ENCODE peak calls at places on chromosomes 12 and 14, in six cellular contexts. S is PC-3, D is GM23338, W is ascending aorta, A is thoracic aorta, Z is uterus. H is an unnamed sample.

GRCh38 chr12:123131291-123131831 is 19.5 kb downstream of the PITPNM2 start:
- DNase-seq in S (no peak), W (no peak), D (no peak), A (no peak), Z (no peak), H (no peak)

GRCh38 chr12:72271741-72272661 is at the start of gene TRHDE:
- DNase-seq in D (peak), S (peak), Z (peak), A (no peak), W (no peak), H (no peak)

GRCh38 chr12:132206093-132206434 is 61.8 kb downstream of the NOC4L start:
- DNase-seq in D (no peak), Z (no peak), A (no peak), S (no peak), W (no peak), H (no peak)

GRCh38 chr12:85784096-85784720 is 52.0 kb downstream of the RASSF9 start:
- DNase-seq in W (no peak), D (no peak), S (peak), Z (no peak), A (no peak), H (no peak)

GRCh38 chr12:64744422-64745258 is 14.6 kb downstream of the GNS start:
- DNase-seq in S (peak), Z (no peak), A (no peak), W (no peak), D (no peak), H (no peak)

GRCh38 chr14:22973217-22974032 is 8.9 kb downstream of the AJUBA start:
- DNase-seq in A (no peak), D (peak), W (no peak), Z (peak), S (peak), H (no peak)

GRCh38 chr12:65362231-65362630 is 83.7 kb downstream of the MSRB3 start:
- DNase-seq in A (no peak), W (no peak), Z (no peak), S (no peak), D (no peak), H (no peak)

GRCh38 chr12:7460375-7461259 is 16.7 kb upstream of the CD163L1 start:
- DNase-seq in S (peak), D (peak), Z (no peak), A (no peak), W (no peak), H (peak)

GRCh38 chr12:108689314-108690190 is 41.8 kb downstream of the CORO1C start:
- DNase-seq in A (no peak), S (no peak), W (no peak), D (no peak), Z (no peak), H (no peak)

GRCh38 chr12:127143020-127143419 is 1124.0 kb upstream of the TMEM132C start:
- DNase-seq in A (no peak), S (no peak), Z (no peak), W (no peak), D (peak), H (no peak)

GRCh38 chr12:104011265-104011664 is 38.7 kb downstream of the GLT8D2 start:
- DNase-seq in W (no peak), Z (no peak), S (peak), A (no peak), D (no peak), H (peak)

GRCh38 chr12:22459872-22460490 is 84.4 kb downstream of the C2CD5 start:
- DNase-seq in S (peak), D (peak), W (no peak), A (no peak), Z (no peak), H (no peak)

GRCh38 chr12:27852742-27853141 is 72.7 kb upstream of the MANSC4 start:
- DNase-seq in W (no peak), A (no peak), D (no peak), Z (no peak), S (no peak), H (no peak)

GRCh38 chr12:103771466-103771865 is 69.6 kb downstream of the NT5DC3 start:
- DNase-seq in S (peak), W (no peak), D (peak), Z (peak), A (no peak), H (no peak)

GRCh38 chr12:28340261-28340660 is 150.0 kb downstream of the CCDC91 start:
- DNase-seq in S (no peak), D (no peak), Z (no peak), A (no peak), W (no peak), H (no peak)

GRCh38 chr14:76918176-76918750 is 92.1 kb downstream of the LRRC74A start:
- DNase-seq in A (peak), Z (peak), D (no peak), W (no peak), S (no peak), H (peak)

GRCh38 chr14:84657866-84658385 is 872.0 kb upstream of the FLRT2 start:
- DNase-seq in D (no peak), S (no peak), W (no peak), A (no peak), Z (no peak), H (no peak)

GRCh38 chr14:31159682-31160296 is 47.8 kb downstream of the HECTD1 start:
- DNase-seq in Z (peak), A (no peak), W (no peak), D (no peak), S (peak), H (no peak)

GRCh38 chr12:13595536-13596450 is 385.6 kb downstream of the GRIN2B start:
- DNase-seq in S (no peak), Z (no peak), W (no peak), A (no peak), D (peak), H (no peak)

GRCh38 chr12:119544780-119545625 is 48.6 kb upstream of the TMEM233 start:
- DNase-seq in W (no peak), Z (peak), S (peak), A (peak), D (peak), H (peak)

DNA sequence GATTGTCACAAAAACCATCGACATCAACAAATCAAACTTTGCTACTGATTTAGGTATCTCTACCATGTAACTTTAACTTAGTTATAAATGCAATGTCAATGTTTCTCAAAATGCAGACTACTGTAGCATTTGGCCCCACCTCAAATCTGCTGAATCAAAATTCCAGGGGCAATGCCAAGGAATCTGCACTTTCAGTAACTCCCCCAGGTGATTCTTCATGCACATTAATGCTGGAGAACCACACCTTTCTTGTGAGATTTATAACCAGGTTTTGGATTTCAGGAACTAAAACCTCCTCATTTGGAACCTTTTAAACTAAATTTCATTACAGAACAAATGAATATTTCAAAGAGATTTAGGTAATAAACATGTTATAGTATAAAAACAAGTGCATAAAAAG is 4.9 kb downstream of the ATP2B1 start:
- DNase-seq in W (no peak), Z (no peak), A (no peak), D (no peak), S (peak), H (no peak)
- H3K4me3 ChIP-seq in W (no peak), Z (no peak), A (no peak), D (no peak), S (peak), H (no peak)

GRCh38 chr12:49807991-49808580 is 20.1 kb downstream of the NCKAP5L start:
- DNase-seq in A (no peak), Z (no peak), S (no peak), D (no peak), W (no peak), H (no peak)
- TF ChIP-seq CTCF in A (no peak), Z (no peak), S (no peak), D (no peak), W (no peak), H (no peak)

GRCh38 chr14:75328575-75328974 is 49.9 kb downstream of the FOS start:
- DNase-seq in S (no peak), W (no peak), Z (no peak), A (no peak), D (no peak), H (no peak)

GRCh38 chr14:75335588-75335987 is 57.0 kb downstream of the FOS start:
- DNase-seq in Z (no peak), W (no peak), A (no peak), D (no peak), S (no peak), H (no peak)

GRCh38 chr14:75339059-75339458 is 60.4 kb downstream of the FOS start:
- DNase-seq in D (no peak), S (no peak), A (no peak), Z (no peak), W (no peak), H (peak)

GRCh38 chr14:75333523-75334190 is 55.0 kb downstream of the FOS start:
- DNase-seq in A (no peak), Z (no peak), S (no peak), D (no peak), W (no peak), H (no peak)

DNA sequence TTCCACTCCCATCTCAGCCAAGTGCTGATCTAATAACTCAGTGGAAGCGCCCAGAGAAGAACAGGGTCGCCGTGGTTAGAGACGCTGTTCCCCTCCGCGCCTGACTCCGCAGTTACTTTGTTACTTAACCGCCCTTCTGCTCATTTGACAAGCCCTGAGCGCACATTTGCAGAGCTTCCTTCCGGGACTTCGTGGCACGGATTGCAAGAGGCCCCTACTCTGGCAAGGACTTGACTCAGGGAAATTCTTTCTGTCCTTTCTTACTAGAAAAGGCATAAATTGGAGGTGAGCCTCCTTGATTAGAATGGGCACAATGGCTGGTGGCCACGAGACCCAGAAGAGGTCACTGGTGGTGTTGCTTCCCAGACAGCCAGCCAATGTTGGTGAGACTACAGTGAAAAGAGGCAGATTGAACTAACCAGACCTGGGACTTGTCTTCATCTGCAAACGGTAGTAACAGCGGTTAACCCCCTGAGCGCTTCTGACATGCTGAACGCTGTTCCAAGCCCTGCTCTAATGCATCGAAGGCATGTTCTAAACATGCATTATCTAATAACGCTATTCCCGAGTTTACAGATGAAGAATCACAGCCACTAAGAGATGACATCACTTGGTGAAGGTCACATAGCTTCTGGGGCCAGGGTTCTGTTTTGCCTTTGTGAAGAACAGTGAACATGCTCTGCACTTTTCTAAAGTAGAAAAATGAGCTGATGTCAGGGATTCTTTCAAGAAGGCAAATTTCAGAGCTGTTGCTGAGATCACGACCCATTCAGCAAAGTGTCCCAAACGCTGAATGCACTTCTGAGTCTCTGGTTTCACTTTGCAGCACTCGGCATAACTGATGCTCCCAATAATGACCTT is 55.8 kb downstream of the FOS start:
- DNase-seq in D (no peak), Z (peak), S (no peak), A (no peak), W (peak), H (no peak)
- H3K4me3 ChIP-seq in D (no peak), Z (no peak), S (no peak), A (peak), W (no peak), H (no peak)

GRCh38 chr12:6372403-6373003 is 2.9 kb downstream of the SCNN1A start:
- DNase-seq in A (no peak), S (peak), W (no peak), D (peak), Z (no peak), H (peak)

GRCh38 chr12:6370576-6370935 is 4.8 kb downstream of the SCNN1A start:
- DNase-seq in A (no peak), D (no peak), W (no peak), Z (no peak), S (no peak), H (no peak)

GRCh38 chr12:6373022-6373787 is 2.2 kb downstream of the SCNN1A start:
- DNase-seq in S (no peak), W (no peak), A (no peak), D (no peak), Z (no peak), H (no peak)

GRCh38 chr12:6369916-6370575 is 5.3 kb downstream of the SCNN1A start:
- DNase-seq in Z (no peak), W (no peak), A (no peak), D (no peak), S (no peak), H (no peak)

DNA sequence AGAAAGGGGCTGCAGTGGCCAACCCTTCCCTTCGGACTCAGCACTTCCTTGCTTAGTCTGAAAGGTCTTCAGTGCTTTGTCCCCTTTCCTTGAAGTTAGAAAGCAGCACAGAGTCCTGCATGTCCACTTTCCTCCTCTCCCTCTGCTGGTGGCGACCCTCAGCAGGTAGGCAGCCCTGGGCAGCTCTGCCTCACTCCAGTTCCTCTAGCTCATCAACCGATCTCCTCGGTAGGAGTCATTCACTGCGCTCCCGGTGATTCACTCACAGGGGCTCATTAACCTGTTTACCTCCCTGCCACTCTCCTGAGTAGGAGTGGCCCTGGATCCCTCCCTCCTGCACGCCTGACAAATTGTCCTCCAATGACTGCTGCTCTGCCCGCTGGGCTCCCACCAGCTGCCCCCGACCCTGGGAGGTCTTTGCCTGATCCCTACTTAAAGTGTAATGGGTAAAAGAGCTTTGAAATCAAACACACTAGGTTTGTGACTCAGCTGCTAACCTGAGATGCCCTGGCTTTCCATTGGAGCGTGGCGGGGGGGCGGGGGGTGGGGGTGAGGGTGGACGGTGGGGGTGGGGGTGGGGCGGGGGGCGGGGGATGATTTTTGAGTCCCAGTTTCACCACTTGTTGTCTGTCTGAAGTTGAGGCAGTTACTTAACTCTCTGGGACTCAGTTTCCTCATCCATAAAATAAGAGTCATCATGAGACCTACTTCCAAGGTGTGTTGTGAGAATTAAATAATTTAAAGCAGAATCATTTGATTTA is 4.2 kb downstream of the SCNN1A start:
- DNase-seq in A (no peak), Z (peak), D (peak), S (peak), W (no peak), H (no peak)
- TF ChIP-seq CTCF in A (no peak), Z (no peak), D (no peak), S (peak), W (no peak), H (peak)

GRCh38 chr14:21103165-21103709 is 2.4 kb downstream of the TMEM253 start:
- DNase-seq in Z (no peak), S (no peak), W (no peak), A (peak), D (peak), H (no peak)
- H3K4me3 ChIP-seq in Z (peak), S (peak), W (peak), A (peak), D (peak), H (peak)

GRCh38 chr14:88562532-88562830 is 356 bp upstream of the ZC3H14 start:
- DNase-seq in S (no peak), D (no peak), W (no peak), A (no peak), Z (no peak), H (no peak)

GRCh38 chr14:88563845-88564244 is 1.0 kb downstream of the ZC3H14 start:
- DNase-seq in D (peak), W (no peak), Z (no peak), S (no peak), A (no peak), H (no peak)

GRCh38 chr14:88562831-88563686 is at the start of gene ZC3H14:
- DNase-seq in Z (peak), S (peak), D (peak), W (peak), A (no peak), H (no peak)

GRCh38 chr14:88556581-88556980 is 1.8 kb upstream of the PTPN21 start:
- DNase-seq in Z (no peak), A (no peak), S (no peak), D (no peak), W (no peak), H (no peak)

DNA sequence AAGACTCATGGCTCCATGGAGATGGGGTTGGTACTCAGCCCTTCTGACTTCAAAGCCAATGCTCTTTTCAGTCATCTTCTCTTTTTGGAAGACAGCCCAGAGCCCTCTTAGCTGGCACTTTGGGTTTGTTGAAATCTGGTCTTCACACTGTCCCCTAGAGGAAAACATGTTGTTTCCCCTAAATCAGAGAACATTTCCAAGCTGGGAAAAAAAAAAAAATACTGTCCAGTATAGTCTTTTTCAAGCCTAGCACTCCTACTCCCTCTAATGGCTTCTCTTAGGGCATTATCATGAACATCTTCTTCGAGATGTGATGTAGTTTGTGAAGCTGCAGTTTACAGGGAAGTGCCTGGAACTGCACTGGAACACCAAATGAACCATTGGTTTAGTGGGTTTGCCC is 3.0 kb upstream of the ZC3H14 start:
- DNase-seq in A (no peak), Z (no peak), D (peak), S (peak), W (no peak), H (no peak)
- TF ChIP-seq CTCF in A (peak), Z (peak), D (peak), S (peak), W (peak), H (peak)

DNA sequence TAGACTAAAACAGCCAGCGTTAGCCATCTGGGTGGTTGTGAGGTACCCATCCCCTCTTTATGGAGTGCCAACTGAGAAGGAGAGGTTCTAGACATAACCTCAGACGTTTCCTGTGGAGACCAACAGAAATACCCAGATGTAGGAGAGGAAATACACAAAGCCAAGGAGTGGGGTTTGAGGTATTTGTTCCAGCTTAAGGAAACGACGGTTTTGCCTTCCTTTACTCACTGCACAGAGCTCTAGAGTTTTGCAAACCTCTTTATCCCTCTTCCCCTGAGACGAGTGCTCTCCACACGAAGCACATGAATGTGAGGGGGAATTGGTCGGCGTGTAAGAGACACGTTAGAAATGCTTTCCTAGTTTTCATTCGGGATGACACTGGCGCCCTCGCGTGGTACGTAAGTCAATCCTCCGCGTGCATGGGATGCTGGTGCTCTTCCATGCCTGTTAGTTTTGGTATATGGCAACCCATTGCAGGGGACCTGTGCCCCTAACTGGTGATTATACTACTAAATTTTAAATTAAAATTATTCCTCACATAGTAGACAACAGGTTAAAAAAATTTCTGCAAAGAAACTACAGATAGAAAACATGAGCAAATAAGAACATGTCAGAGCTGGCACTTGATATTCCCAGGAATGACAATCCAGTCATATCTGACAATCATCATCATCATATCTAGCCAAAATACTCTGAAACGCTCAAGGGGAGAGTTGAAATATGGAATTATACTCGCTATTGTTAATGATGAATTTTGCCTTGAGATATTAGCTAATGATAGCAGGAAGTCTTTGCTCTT is 121.7 kb downstream of the PPM1H start:
- DNase-seq in A (peak), D (peak), S (no peak), Z (peak), W (no peak), H (no peak)
- H3K4me3 ChIP-seq in A (peak), D (no peak), S (no peak), Z (no peak), W (peak), H (peak)